ENCODE peak calls at places on chromosomes 2 and 18, in ten cellular contexts. One of them, this sample, is unnamed. For H3K9me3, the result is how much of the 10 kb centered on the place peaks cover.

GRCh38 chr2:6791682-6792081 is 74.0 kb downstream of the CMPK2 start:
- DNase-seq in right cardiac atrium: no peak
- DNase-seq in cardiac muscle cell: no peak
- DNase-seq in uterus: no peak
- DNase-seq in stomach: no peak
- DNase-seq in AG04450: no peak
- DNase-seq in tibial nerve: no peak
- DNase-seq in ascending aorta: no peak
- DNase-seq in fibroblast of lung: no peak
- DNase-seq in sigmoid colon: no peak
- DNase-seq in this sample: no peak

GRCh38 chr2:20042531-20042930 is 8.9 kb downstream of the LAPTM4A start:
- DNase-seq in ascending aorta: no peak
- DNase-seq in tibial nerve: no peak
- DNase-seq in uterus: no peak
- DNase-seq in sigmoid colon: no peak
- DNase-seq in fibroblast of lung: peak
- DNase-seq in right cardiac atrium: no peak
- DNase-seq in cardiac muscle cell: no peak
- DNase-seq in AG04450: no peak
- DNase-seq in stomach: no peak
- DNase-seq in this sample: no peak

GRCh38 chr2:172698041-172698863 is 37.4 kb upstream of the RAPGEF4 start:
- DNase-seq in stomach: no peak
- DNase-seq in tibial nerve: no peak
- DNase-seq in cardiac muscle cell: no peak
- DNase-seq in right cardiac atrium: no peak
- DNase-seq in sigmoid colon: no peak
- DNase-seq in fibroblast of lung: peak
- DNase-seq in uterus: no peak
- DNase-seq in ascending aorta: no peak
- DNase-seq in AG04450: peak
- DNase-seq in this sample: no peak

GRCh38 chr2:70192516-70192915 is 1.7 kb upstream of the C2orf42 start:
- DNase-seq in stomach: no peak
- DNase-seq in tibial nerve: no peak
- DNase-seq in sigmoid colon: no peak
- DNase-seq in fibroblast of lung: no peak
- DNase-seq in cardiac muscle cell: no peak
- DNase-seq in right cardiac atrium: no peak
- DNase-seq in ascending aorta: no peak
- DNase-seq in AG04450: no peak
- DNase-seq in uterus: no peak
- DNase-seq in this sample: no peak

GRCh38 chr2:210477496-210477895 is 937 bp upstream of the LANCL1 start:
- DNase-seq in AG04450: peak
- DNase-seq in sigmoid colon: no peak
- DNase-seq in uterus: peak
- DNase-seq in right cardiac atrium: peak
- DNase-seq in stomach: no peak
- DNase-seq in ascending aorta: peak
- DNase-seq in tibial nerve: no peak
- DNase-seq in cardiac muscle cell: peak
- DNase-seq in fibroblast of lung: peak
- DNase-seq in this sample: no peak

GRCh38 chr2:185279999-185280398 is 458.6 kb upstream of the FSIP2 start:
- DNase-seq in uterus: no peak
- DNase-seq in ascending aorta: no peak
- DNase-seq in AG04450: no peak
- DNase-seq in right cardiac atrium: no peak
- DNase-seq in fibroblast of lung: peak
- DNase-seq in sigmoid colon: no peak
- DNase-seq in stomach: no peak
- DNase-seq in cardiac muscle cell: no peak
- DNase-seq in tibial nerve: no peak
- DNase-seq in this sample: no peak

GRCh38 chr2:231732604-231733003 is 24.3 kb downstream of the PTMA start:
- DNase-seq in uterus: no peak
- DNase-seq in right cardiac atrium: no peak
- DNase-seq in cardiac muscle cell: no peak
- DNase-seq in AG04450: no peak
- DNase-seq in stomach: no peak
- DNase-seq in fibroblast of lung: no peak
- DNase-seq in sigmoid colon: peak
- DNase-seq in tibial nerve: no peak
- DNase-seq in ascending aorta: no peak
- DNase-seq in this sample: no peak

GRCh38 chr2:215764441-215765048 is 248.8 kb downstream of the MREG start:
- DNase-seq in sigmoid colon: no peak
- DNase-seq in AG04450: peak
- DNase-seq in uterus: no peak
- DNase-seq in fibroblast of lung: peak
- DNase-seq in tibial nerve: no peak
- DNase-seq in ascending aorta: no peak
- DNase-seq in right cardiac atrium: no peak
- DNase-seq in stomach: no peak
- DNase-seq in cardiac muscle cell: no peak
- DNase-seq in this sample: no peak

GRCh38 chr18:50410894-50411293 is 36.0 kb downstream of the SKA1 start:
- DNase-seq in cardiac muscle cell: no peak
- DNase-seq in ascending aorta: no peak
- DNase-seq in uterus: no peak
- DNase-seq in tibial nerve: no peak
- DNase-seq in fibroblast of lung: peak
- DNase-seq in AG04450: no peak
- DNase-seq in stomach: no peak
- DNase-seq in right cardiac atrium: no peak
- DNase-seq in sigmoid colon: no peak
- DNase-seq in this sample: no peak

GRCh38 chr2:145682536-145683157 is 1162.7 kb upstream of the ZEB2 start:
- DNase-seq in right cardiac atrium: no peak
- DNase-seq in sigmoid colon: no peak
- DNase-seq in stomach: no peak
- DNase-seq in ascending aorta: no peak
- DNase-seq in uterus: no peak
- DNase-seq in tibial nerve: no peak
- DNase-seq in fibroblast of lung: peak
- DNase-seq in AG04450: no peak
- DNase-seq in cardiac muscle cell: no peak
- DNase-seq in this sample: no peak

GRCh38 chr18:13319629-13320028 is 101.1 kb downstream of the LDLRAD4 start:
- DNase-seq in cardiac muscle cell: no peak
- DNase-seq in fibroblast of lung: no peak
- DNase-seq in right cardiac atrium: no peak
- DNase-seq in stomach: no peak
- DNase-seq in uterus: no peak
- DNase-seq in sigmoid colon: no peak
- DNase-seq in ascending aorta: no peak
- DNase-seq in tibial nerve: no peak
- DNase-seq in AG04450: no peak
- DNase-seq in this sample: no peak

GRCh38 chr2:121194626-121195025 is 90.4 kb downstream of the TFCP2L1 start:
- DNase-seq in right cardiac atrium: no peak
- DNase-seq in sigmoid colon: no peak
- DNase-seq in cardiac muscle cell: no peak
- DNase-seq in fibroblast of lung: no peak
- DNase-seq in tibial nerve: no peak
- DNase-seq in ascending aorta: no peak
- DNase-seq in stomach: no peak
- DNase-seq in AG04450: no peak
- DNase-seq in uterus: no peak
- DNase-seq in this sample: no peak

GRCh38 chr2:121197369-121198091 is 87.5 kb downstream of the TFCP2L1 start:
- DNase-seq in ascending aorta: peak
- DNase-seq in stomach: peak
- DNase-seq in right cardiac atrium: peak
- DNase-seq in uterus: no peak
- DNase-seq in fibroblast of lung: peak
- DNase-seq in cardiac muscle cell: no peak
- DNase-seq in AG04450: no peak
- DNase-seq in tibial nerve: peak
- DNase-seq in sigmoid colon: peak
- DNase-seq in this sample: peak

GRCh38 chr2:121196849-121197155 is 88.2 kb downstream of the TFCP2L1 start:
- DNase-seq in ascending aorta: no peak
- DNase-seq in AG04450: no peak
- DNase-seq in stomach: no peak
- DNase-seq in uterus: no peak
- DNase-seq in sigmoid colon: no peak
- DNase-seq in tibial nerve: no peak
- DNase-seq in fibroblast of lung: no peak
- DNase-seq in right cardiac atrium: no peak
- DNase-seq in cardiac muscle cell: no peak
- DNase-seq in this sample: no peak

GRCh38 chr2:121195036-121195435 is 90.0 kb downstream of the TFCP2L1 start:
- DNase-seq in stomach: no peak
- DNase-seq in right cardiac atrium: no peak
- DNase-seq in uterus: no peak
- DNase-seq in AG04450: no peak
- DNase-seq in tibial nerve: no peak
- DNase-seq in cardiac muscle cell: no peak
- DNase-seq in sigmoid colon: no peak
- DNase-seq in ascending aorta: no peak
- DNase-seq in fibroblast of lung: no peak
- DNase-seq in this sample: no peak

GRCh38 chr2:121196132-121196848 is 88.7 kb downstream of the TFCP2L1 start:
- DNase-seq in tibial nerve: no peak
- DNase-seq in stomach: peak
- DNase-seq in AG04450: no peak
- DNase-seq in cardiac muscle cell: no peak
- DNase-seq in ascending aorta: no peak
- DNase-seq in sigmoid colon: no peak
- DNase-seq in right cardiac atrium: no peak
- DNase-seq in fibroblast of lung: no peak
- DNase-seq in uterus: no peak
- DNase-seq in this sample: no peak
- H3K27ac ChIP-seq in tibial nerve: no peak
- H3K27ac ChIP-seq in stomach: peak
- H3K27ac ChIP-seq in AG04450: no peak
- H3K27ac ChIP-seq in cardiac muscle cell: no peak
- H3K27ac ChIP-seq in ascending aorta: peak
- H3K27ac ChIP-seq in sigmoid colon: peak
- H3K27ac ChIP-seq in right cardiac atrium: no peak
- H3K27ac ChIP-seq in fibroblast of lung: no peak
- H3K27ac ChIP-seq in uterus: no peak
- H3K27ac ChIP-seq in this sample: peak

DNA sequence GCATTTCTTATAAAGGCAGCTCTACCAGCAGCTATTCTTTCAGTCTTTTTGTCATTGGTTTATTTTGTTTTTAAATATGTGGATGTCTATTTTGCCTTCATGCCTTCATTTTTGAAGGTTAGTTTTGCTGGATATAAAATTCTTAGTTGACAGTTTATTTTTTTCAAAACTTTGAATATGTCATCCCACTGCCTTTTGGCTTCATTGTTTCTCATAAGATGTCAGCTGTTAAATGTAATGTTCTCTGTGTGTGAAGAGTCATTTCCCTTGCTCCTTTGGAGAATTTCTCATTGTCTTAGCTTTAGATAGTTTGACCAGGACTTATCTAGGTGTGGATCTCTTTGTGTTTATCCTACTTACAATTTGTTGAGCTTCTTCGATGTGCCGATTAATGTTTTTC is 213.5 kb downstream of the KIAA1328 start:
- DNase-seq in sigmoid colon: no peak
- DNase-seq in tibial nerve: no peak
- DNase-seq in uterus: no peak
- DNase-seq in fibroblast of lung: no peak
- DNase-seq in AG04450: no peak
- DNase-seq in stomach: no peak
- DNase-seq in ascending aorta: no peak
- DNase-seq in cardiac muscle cell: no peak
- DNase-seq in right cardiac atrium: no peak
- DNase-seq in this sample: no peak
- H3K9me3 ChIP-seq in sigmoid colon: under half
- H3K9me3 ChIP-seq in tibial nerve: under half
- H3K9me3 ChIP-seq in uterus: under half
- H3K9me3 ChIP-seq in fibroblast of lung: under half
- H3K9me3 ChIP-seq in AG04450: under half
- H3K9me3 ChIP-seq in stomach: under half
- H3K9me3 ChIP-seq in ascending aorta: under half
- H3K9me3 ChIP-seq in cardiac muscle cell: under half
- H3K9me3 ChIP-seq in right cardiac atrium: under half
- H3K9me3 ChIP-seq in this sample: under half

DNA sequence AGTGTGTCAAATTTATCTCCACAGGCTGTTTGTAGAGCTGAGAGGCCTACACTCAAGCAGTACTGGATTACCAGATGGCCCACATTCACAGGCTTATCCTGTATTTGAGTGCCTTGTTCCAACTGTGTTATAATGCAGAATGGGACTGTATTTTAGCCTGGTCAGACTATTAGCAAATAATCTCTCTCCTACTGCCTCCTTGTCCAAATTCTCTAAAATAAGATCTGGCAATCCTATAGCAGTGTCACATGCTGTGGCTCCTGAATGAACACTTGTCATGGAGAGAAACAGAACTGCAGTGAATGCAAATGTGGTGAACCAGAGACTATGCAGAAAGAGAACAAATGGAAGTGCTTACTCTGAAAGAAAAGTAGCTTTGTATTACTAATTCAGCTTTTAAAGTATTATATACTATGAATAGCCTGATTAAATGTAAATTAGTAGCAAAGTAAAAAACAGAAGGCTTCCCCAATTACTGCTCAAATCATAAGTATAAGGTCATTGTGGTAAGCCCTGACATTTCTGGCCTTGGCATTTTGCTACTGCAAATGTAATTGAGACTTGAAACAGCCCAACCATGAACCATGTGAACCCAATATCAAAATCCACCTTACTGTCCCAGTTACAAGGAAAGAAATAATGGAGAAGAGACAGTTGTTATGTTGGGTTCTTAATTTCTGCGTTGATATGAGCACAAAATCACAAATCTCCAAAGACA is 80.0 kb downstream of the MAP4K3 start:
- DNase-seq in stomach: no peak
- DNase-seq in ascending aorta: no peak
- DNase-seq in fibroblast of lung: no peak
- DNase-seq in right cardiac atrium: no peak
- DNase-seq in cardiac muscle cell: peak
- DNase-seq in tibial nerve: no peak
- DNase-seq in uterus: no peak
- DNase-seq in AG04450: no peak
- DNase-seq in sigmoid colon: no peak
- DNase-seq in this sample: no peak
- H3K27ac ChIP-seq in stomach: no peak
- H3K27ac ChIP-seq in ascending aorta: no peak
- H3K27ac ChIP-seq in fibroblast of lung: no peak
- H3K27ac ChIP-seq in right cardiac atrium: no peak
- H3K27ac ChIP-seq in cardiac muscle cell: peak
- H3K27ac ChIP-seq in tibial nerve: no peak
- H3K27ac ChIP-seq in uterus: no peak
- H3K27ac ChIP-seq in AG04450: no peak
- H3K27ac ChIP-seq in sigmoid colon: no peak
- H3K27ac ChIP-seq in this sample: no peak

DNA sequence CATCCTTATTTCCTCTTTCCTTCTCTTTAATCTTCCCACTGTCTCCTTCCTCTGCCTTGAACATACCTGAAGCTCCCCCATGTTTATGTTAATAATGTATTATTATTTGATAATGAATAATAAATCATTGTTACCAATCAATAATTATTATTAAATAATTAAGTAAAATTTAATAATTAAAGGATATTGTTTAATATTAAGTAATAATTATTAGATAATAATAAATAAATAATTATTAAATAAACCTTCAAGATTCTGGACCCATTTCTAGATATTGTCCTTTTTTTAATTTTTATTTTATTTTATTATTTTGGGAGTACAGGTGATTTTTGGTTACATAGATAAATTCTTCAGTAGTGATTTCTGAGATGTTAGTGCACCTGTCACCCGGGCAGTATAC is 7.4 kb upstream of the EVA1A start:
- DNase-seq in AG04450: no peak
- DNase-seq in cardiac muscle cell: no peak
- DNase-seq in stomach: no peak
- DNase-seq in fibroblast of lung: no peak
- DNase-seq in uterus: no peak
- DNase-seq in sigmoid colon: no peak
- DNase-seq in ascending aorta: no peak
- DNase-seq in tibial nerve: no peak
- DNase-seq in right cardiac atrium: no peak
- DNase-seq in this sample: no peak
- H3K9me3 ChIP-seq in AG04450: under half
- H3K9me3 ChIP-seq in cardiac muscle cell: under half
- H3K9me3 ChIP-seq in stomach: under half
- H3K9me3 ChIP-seq in fibroblast of lung: under half
- H3K9me3 ChIP-seq in uterus: under half
- H3K9me3 ChIP-seq in sigmoid colon: under half
- H3K9me3 ChIP-seq in ascending aorta: under half
- H3K9me3 ChIP-seq in tibial nerve: under half
- H3K9me3 ChIP-seq in right cardiac atrium: under half
- H3K9me3 ChIP-seq in this sample: under half